ENCODE peak calls at places on chromosomes 11 and 22, in six cellular contexts. N is EH; Q is pons; D is activated CD8-positive, alpha-beta memory T cell treated with anti-CD3 and anti-CD28 coated beads for 4 hours; U is naive thymus-derived CD8-positive, alpha-beta T cell; J is DMS153. H is an unnamed sample.

GRCh38 chr22:45551310-45552016 is 48.8 kb downstream of the FBLN1 start:
- DNase-seq in D (no peak), U (no peak), J (no peak), Q (peak), N (peak), H (no peak)

GRCh38 chr11:18612394-18612793 is 12.8 kb downstream of the MISFA start:
- DNase-seq in Q (no peak), J (no peak), N (no peak), D (no peak), U (no peak), H (no peak)

GRCh38 chr22:20113551-20114310 is 2.2 kb upstream of the RANBP1 start:
- DNase-seq in N (no peak), Q (no peak), D (no peak), U (no peak), J (no peak), H (no peak)

GRCh38 chr22:17891427-17892167 is 117.3 kb upstream of the BID start:
- DNase-seq in D (no peak), U (no peak), N (no peak), J (peak), Q (no peak), H (no peak)

GRCh38 chr22:28411125-28411524 is 268.5 kb downstream of the TTC28 start:
- DNase-seq in U (no peak), J (no peak), D (no peak), N (peak), Q (no peak), H (no peak)

GRCh38 chr11:132909016-132909606 is 623.2 kb downstream of the OPCML start:
- DNase-seq in U (no peak), D (no peak), N (no peak), Q (no peak), J (no peak), H (no peak)

GRCh38 chr22:29148826-29149225 is 56.9 kb upstream of the EMID1 start:
- DNase-seq in D (no peak), Q (no peak), N (no peak), J (no peak), U (no peak), H (no peak)

GRCh38 chr11:82507288-82507687 is 226.4 kb downstream of the FAM181B start:
- DNase-seq in J (peak), U (no peak), Q (no peak), D (no peak), N (no peak), H (no peak)

GRCh38 chr22:40394607-40395006 is 24.2 kb downstream of the SGSM3 start:
- DNase-seq in Q (no peak), D (no peak), J (no peak), N (no peak), U (no peak), H (no peak)

GRCh38 chr11:134536677-134537076 is 124.6 kb upstream of the B3GAT1 start:
- DNase-seq in U (no peak), Q (no peak), N (no peak), D (no peak), J (no peak), H (no peak)

GRCh38 chr11:60372767-60373166 is 5.6 kb upstream of the MS4A7 start:
- DNase-seq in Q (no peak), N (no peak), U (no peak), D (no peak), J (no peak), H (no peak)

GRCh38 chr11:19892387-19892786 is 179.8 kb downstream of the NAV2 start:
- DNase-seq in U (no peak), D (no peak), Q (no peak), N (no peak), J (no peak), H (peak)

GRCh38 chr22:41178425-41178975 is 26.6 kb upstream of the L3MBTL2 start:
- DNase-seq in D (no peak), N (no peak), Q (peak), U (no peak), J (no peak), H (no peak)

GRCh38 chr11:73379189-73379880 is 3.1 kb downstream of the RELT start:
- DNase-seq in U (no peak), N (no peak), J (no peak), D (no peak), Q (no peak), H (no peak)

GRCh38 chr22:41576877-41577276 is 12.8 kb downstream of the PMM1 start:
- DNase-seq in J (peak), Q (no peak), U (peak), D (no peak), N (peak), H (peak)

GRCh38 chr22:48577014-48577690 is 1250.5 kb downstream of the BRD1 start:
- DNase-seq in Q (peak), U (no peak), N (no peak), D (no peak), J (peak), H (no peak)

GRCh38 chr22:43455861-43456260 is 44.0 kb downstream of the MPPED1 start:
- DNase-seq in D (no peak), N (no peak), Q (no peak), U (no peak), J (no peak), H (no peak)

GRCh38 chr11:48169706-48170105 is 46.9 kb upstream of the OR4B1 start:
- DNase-seq in D (no peak), Q (no peak), U (no peak), J (no peak), N (peak), H (no peak)

GRCh38 chr22:41401781-41402648 is 20.3 kb downstream of the TEF start:
- DNase-seq in U (no peak), N (peak), Q (peak), D (no peak), J (peak), H (peak)

GRCh38 chr11:19577391-19577831 is 135.2 kb upstream of the NAV2 start:
- DNase-seq in D (no peak), U (no peak), N (peak), Q (no peak), J (peak), H (peak)

GRCh38 chr11:1925373-1926155 is 6.1 kb downstream of the TNNT3 start:
- DNase-seq in U (no peak), J (no peak), N (no peak), Q (no peak), D (no peak), H (no peak)